ENCODE peak calls at places on chromosomes 11 and 22, in five cellular contexts. Q, N, T, V and O are unnamed samples.

GRCh38 chr11:91239359-91239758 is 985.3 kb upstream of the FAT3 start:
- DNase-seq in Q (no peak), N (no peak), T (no peak), V (no peak), O (no peak)

GRCh38 chr22:40626826-40627225 is 9.7 kb downstream of the MRTFA start:
- DNase-seq in Q (no peak), N (no peak), T (no peak), V (no peak), O (no peak)

GRCh38 chr11:48093795-48094642 is 113.7 kb downstream of the PTPRJ start:
- DNase-seq in Q (no peak), N (no peak), T (peak; percentile 96), V (no peak), O (no peak)

GRCh38 chr11:134759855-134760254 is 347.8 kb upstream of the B3GAT1 start:
- DNase-seq in Q (no peak), N (no peak), T (no peak), V (no peak), O (peak; percentile 13)

GRCh38 chr11:15507592-15507991 is 392.9 kb downstream of the INSC start:
- DNase-seq in Q (no peak), N (no peak), T (no peak), V (no peak), O (no peak)

GRCh38 chr11:79413258-79413657 is 27.6 kb downstream of the TENM4 start:
- DNase-seq in Q (peak; percentile 82), N (peak; percentile 73), T (peak; percentile 52), V (peak; percentile 90), O (peak; percentile 70)

GRCh38 chr22:49719046-49719445 is 108.6 kb downstream of the BRD1 start:
- DNase-seq in Q (no peak), N (no peak), T (no peak), V (no peak), O (no peak)

GRCh38 chr11:62601114-62601363 is 626 bp downstream of the MTA2 start:
- DNase-seq in Q (peak; percentile 69), N (no peak), T (no peak), V (peak; percentile 64), O (no peak)

GRCh38 chr11:117445097-117445658 is 117.5 kb downstream of the CEP164 start:
- DNase-seq in Q (no peak), N (no peak), T (no peak), V (no peak), O (no peak)

GRCh38 chr22:44286673-44287072 is 26.1 kb downstream of the SHISAL1 start:
- DNase-seq in Q (no peak), N (no peak), T (no peak), V (no peak), O (no peak)

GRCh38 chr11:489610-490185 is 17.3 kb downstream of the RNH1 start:
- DNase-seq in Q (no peak), N (no peak), T (no peak), V (no peak), O (no peak)

GRCh38 chr22:17266261-17266971 is 47.2 kb upstream of the ADA2 start:
- DNase-seq in Q (no peak), N (peak; percentile 57), T (no peak), V (no peak), O (no peak)

GRCh38 chr11:76233936-76234703 is 27.8 kb upstream of the WNT11 start:
- DNase-seq in Q (peak; percentile 61), N (peak; percentile 39), T (no peak), V (peak; percentile 79), O (peak; percentile 85)

DNA sequence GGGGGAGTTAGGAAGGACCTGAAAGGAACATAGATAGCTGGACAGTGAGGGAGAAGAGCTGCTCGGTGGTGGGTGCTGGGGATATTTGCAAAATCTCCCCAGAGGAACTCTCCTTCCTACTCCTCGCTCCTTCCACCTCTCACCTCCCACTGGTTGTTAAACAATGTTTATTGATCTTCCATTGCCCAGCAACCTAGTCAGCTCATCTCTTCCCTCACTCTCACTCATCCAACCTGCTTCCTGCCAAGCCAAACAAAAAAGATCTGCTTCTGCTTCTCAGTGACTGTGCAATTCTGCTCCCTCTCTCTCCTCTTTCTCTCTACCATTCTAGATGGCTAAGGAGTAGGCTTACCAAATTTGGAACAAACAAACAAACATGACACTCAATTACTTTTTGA is 115.0 kb downstream of the SLC1A2 start:
- DNase-seq in Q (no peak), N (no peak), T (no peak), V (no peak), O (no peak)
- TF ChIP-seq CTCF in Q (no peak), N (no peak), T (no peak), V (no peak), O (no peak)

DNA sequence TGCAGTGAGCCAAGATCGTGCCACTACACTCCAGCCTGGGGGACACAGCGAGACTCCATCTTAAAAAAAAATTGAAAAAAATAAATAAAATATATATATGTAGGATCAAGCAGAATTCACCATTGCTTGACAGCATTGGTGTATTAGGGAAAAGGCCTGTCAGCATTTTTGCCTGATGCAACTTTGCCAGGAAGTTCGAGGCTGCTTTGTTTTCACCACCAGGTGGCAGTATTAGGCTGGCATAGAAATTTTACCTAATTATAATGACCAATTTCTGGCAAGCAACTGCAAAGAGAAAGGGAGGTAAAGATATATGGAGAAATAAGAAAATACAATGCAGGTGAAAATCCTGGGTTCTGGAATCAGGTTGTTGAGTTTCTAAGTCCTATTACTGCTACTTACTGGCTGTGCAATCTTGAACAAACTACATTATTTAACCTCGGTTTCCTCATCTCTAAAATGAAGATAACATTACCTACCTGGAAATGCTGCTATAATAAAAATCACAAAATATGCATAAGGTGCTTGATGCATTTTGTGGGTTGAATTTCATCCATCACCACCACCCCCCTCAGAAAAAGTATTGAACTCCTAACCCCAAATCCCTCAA is 24.7 kb downstream of the LAYN start:
- DNase-seq in Q (peak; percentile 18), N (peak; percentile 68), T (peak; percentile 67), V (peak; percentile 27), O (peak; percentile 87)
- TF ChIP-seq CTCF in Q (peak; percentile 94), N (peak; percentile 92), T (peak; percentile 84), V (peak; percentile 96), O (peak; percentile 90)

DNA sequence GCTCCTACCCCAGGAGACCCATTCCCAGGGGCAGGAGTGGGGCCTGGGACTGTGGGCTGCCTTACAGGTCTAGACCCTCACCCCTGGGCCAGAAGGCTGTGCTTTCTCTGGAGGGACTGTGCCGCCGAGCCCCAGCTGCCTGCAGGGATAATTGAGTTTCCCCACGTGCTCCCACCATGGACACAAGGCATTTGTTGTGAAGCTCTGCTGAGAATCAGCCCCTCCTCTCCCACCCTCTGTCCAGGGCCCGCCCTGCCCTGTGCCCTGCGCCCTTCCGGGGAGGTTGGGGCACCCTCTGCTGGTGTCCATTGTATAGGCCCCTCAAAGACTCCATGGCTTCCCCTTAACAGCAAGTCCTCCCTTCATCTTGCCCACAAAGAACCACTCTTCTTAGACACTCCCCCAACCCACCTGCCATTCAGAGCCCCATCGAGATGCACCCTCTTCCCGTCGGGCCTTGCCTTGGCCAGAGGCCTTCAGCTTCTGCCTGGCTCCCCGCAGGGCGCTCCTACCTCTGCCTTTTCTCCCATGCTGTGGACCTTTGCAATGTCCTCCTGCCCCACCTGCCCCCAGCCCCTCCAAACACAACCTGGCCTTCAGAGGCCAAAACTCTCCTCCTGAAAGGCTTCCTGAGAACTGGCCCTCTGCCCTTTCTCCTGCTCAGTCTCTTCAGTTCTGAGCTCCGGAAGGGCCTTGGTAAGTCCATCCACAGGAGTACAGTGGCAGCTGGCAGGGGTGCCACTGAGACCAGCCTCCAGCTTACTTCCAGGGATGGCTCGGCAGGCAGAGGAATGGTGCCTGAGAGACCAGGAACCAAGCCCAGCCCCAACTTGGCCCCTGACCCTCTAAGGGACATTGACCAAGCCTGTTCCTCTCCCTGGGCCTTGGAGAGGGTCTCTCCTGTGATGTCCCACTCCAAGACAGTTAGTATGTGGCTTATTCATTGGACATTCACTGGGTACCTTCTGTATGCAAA is 22.4 kb downstream of the DUSP8 start:
- DNase-seq in Q (peak; percentile 16), N (no peak), T (no peak), V (no peak), O (no peak)
- TF ChIP-seq CTCF in Q (peak; percentile 30), N (no peak), T (no peak), V (no peak), O (no peak)

DNA sequence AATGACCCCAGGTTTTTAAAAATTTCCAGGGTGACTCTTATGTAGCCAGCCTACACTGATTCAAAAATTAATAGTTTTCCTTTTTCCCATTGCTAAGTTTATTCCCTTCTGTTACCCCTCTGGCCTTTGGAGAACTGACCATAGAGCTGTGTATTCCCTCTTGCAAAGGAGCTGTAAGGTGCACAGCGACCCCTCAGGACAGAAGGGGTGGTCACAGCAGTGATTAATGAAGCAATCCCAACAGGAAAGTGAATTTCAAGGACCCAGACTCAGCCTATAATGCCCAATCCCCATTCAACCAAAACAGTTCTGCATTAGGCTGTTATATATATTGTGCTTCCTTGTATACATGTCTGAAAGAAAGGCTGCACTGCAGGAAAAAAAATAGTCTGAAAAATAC is 147.1 kb downstream of the WT1 start:
- DNase-seq in Q (no peak), N (no peak), T (no peak), V (no peak), O (no peak)
- TF ChIP-seq CTCF in Q (no peak), N (no peak), T (no peak), V (no peak), O (no peak)

DNA sequence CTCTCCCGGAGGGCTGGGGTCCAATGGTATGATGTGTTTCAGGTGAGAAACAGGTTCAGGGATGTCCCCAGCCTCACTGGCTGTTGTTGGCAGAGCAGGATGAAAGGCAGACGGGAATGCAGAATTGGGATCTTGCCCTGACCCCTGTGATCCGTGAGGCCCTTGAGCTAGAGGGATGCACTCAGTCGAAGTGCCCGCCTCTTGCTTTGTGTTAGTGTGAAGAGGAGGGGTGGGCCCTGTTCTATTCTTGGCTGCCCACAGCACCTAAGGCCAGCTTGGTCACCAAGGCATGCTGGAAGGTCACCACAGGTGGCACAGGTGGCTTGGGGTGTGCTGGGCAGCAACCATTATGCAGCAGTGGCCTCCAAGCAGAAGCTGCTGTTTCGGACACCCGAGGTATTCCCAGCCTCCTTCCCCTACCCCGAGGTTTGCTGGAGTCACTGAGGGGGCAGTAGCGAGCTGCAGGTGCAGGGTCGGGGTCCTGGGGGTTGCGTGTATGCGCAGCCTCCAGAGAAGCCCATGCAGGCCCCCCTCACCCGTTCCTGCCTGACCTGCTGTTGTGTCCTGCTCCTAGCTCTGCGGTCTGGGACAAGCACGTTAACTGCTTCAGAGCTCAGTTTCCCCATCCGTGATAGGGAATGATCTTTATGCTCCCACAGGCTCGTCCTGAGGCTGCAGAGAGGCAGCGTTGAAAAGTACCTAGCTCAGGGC is 12.9 kb downstream of the LRP5 start:
- DNase-seq in Q (no peak), N (no peak), T (no peak), V (no peak), O (no peak)
- TF ChIP-seq CTCF in Q (no peak), N (no peak), T (no peak), V (no peak), O (no peak)

GRCh38 chr11:124970925-124971324 is 16.9 kb downstream of the CCDC15 start:
- DNase-seq in Q (no peak), N (no peak), T (no peak), V (no peak), O (no peak)
- TF ChIP-seq CTCF in Q (no peak), N (no peak), T (no peak), V (no peak), O (no peak)

GRCh38 chr22:32958021-32958420 is 100.2 kb downstream of the SYN3 start:
- DNase-seq in Q (no peak), N (no peak), T (peak; percentile 2), V (no peak), O (no peak)
- TF ChIP-seq CTCF in Q (peak; percentile 51), N (no peak), T (peak; percentile 16), V (no peak), O (no peak)